ENCODE peak calls at places on chromosomes 6 and 20, in ten cellular contexts. Z, R, W, D, S, P, I, C, F and X are unnamed samples.

GRCh38 chr20:51195419-51195901 is 172.6 kb upstream of the KCNG1 start:
- DNase-seq in Z (no peak), R (no peak), W (no peak), D (no peak), S (no peak), P (no peak), I (no peak), C (no peak), F (no peak), X (no peak)

GRCh38 chr6:156900292-156900691 is 123.1 kb downstream of the ARID1B start:
- DNase-seq in Z (no peak), R (no peak), W (no peak), D (no peak), S (no peak), P (no peak), I (no peak), C (no peak), F (no peak), X (no peak)

GRCh38 chr20:58458342-58459057 is 56.7 kb downstream of the APCDD1L start:
- DNase-seq in Z (no peak), R (no peak), W (no peak), D (no peak), S (no peak), P (no peak), I (no peak), C (no peak), F (no peak), X (no peak)

GRCh38 chr6:87473419-87473903 is 687 bp downstream of the SLC35A1 start:
- DNase-seq in Z (peak), R (no peak), W (no peak), D (peak), S (peak), P (no peak), I (peak), C (no peak), F (no peak), X (peak)

GRCh38 chr20:33291830-33292355 is 8.9 kb downstream of the BPIFB1 start:
- DNase-seq in Z (no peak), R (peak), W (peak), D (peak), S (peak), P (peak), I (peak), C (peak), F (peak), X (peak)

GRCh38 chr6:119012521-119012920 is 65.9 kb downstream of the FAM184A start:
- DNase-seq in Z (no peak), R (no peak), W (no peak), D (no peak), S (no peak), P (no peak), I (no peak), C (no peak), F (no peak), X (no peak)

GRCh38 chr6:104638841-104639290 is 220.9 kb downstream of the HACE1 start:
- DNase-seq in Z (no peak), R (no peak), W (no peak), D (no peak), S (no peak), P (no peak), I (no peak), C (peak), F (no peak), X (no peak)

GRCh38 chr6:11140061-11140460 is 28.5 kb upstream of the ERVFRD-1 start:
- DNase-seq in Z (no peak), R (no peak), W (no peak), D (no peak), S (no peak), P (no peak), I (no peak), C (no peak), F (no peak), X (no peak)

GRCh38 chr6:35487653-35488516 is 9.0 kb downstream of the TEAD3 start:
- DNase-seq in Z (no peak), R (no peak), W (peak), D (no peak), S (no peak), P (no peak), I (no peak), C (no peak), F (no peak), X (no peak)

GRCh38 chr6:32847004-32847403 is 3.2 kb upstream of the PSMB8 start:
- DNase-seq in Z (no peak), R (no peak), W (no peak), D (no peak), S (no peak), P (no peak), I (no peak), C (no peak), F (no peak), X (no peak)

GRCh38 chr6:159633196-159633595 is 59.8 kb downstream of the SOD2 start:
- DNase-seq in Z (no peak), R (no peak), W (no peak), D (no peak), S (peak), P (no peak), I (peak), C (no peak), F (no peak), X (no peak)

GRCh38 chr6:111997863-111998191 is 56.1 kb upstream of the CCN6 start:
- DNase-seq in Z (no peak), R (no peak), W (no peak), D (no peak), S (no peak), P (no peak), I (no peak), C (peak), F (no peak), X (no peak)

GRCh38 chr20:4952229-4952628 is 49.1 kb downstream of the SLC23A2 start:
- DNase-seq in Z (no peak), R (no peak), W (no peak), D (no peak), S (no peak), P (no peak), I (no peak), C (no peak), F (no peak), X (no peak)

GRCh38 chr6:158010591-158011477 is 29.2 kb downstream of the SYNJ2 start:
- DNase-seq in Z (peak), R (no peak), W (no peak), D (no peak), S (no peak), P (no peak), I (no peak), C (peak), F (no peak), X (no peak)

GRCh38 chr6:4961322-4962168 is 42.3 kb downstream of the RPP40 start:
- DNase-seq in Z (no peak), R (no peak), W (no peak), D (no peak), S (no peak), P (no peak), I (no peak), C (no peak), F (no peak), X (no peak)

GRCh38 chr20:40325006-40325563 is 364.0 kb downstream of the MAFB start:
- DNase-seq in Z (no peak), R (no peak), W (no peak), D (no peak), S (no peak), P (no peak), I (no peak), C (no peak), F (no peak), X (no peak)

GRCh38 chr6:130132286-130132701 is 90.5 kb downstream of the SAMD3 start:
- DNase-seq in Z (no peak), R (no peak), W (no peak), D (no peak), S (no peak), P (no peak), I (peak), C (no peak), F (no peak), X (no peak)

GRCh38 chr20:25484224-25484846 is 76.9 kb downstream of the GINS1 start:
- DNase-seq in Z (no peak), R (no peak), W (no peak), D (no peak), S (no peak), P (no peak), I (no peak), C (no peak), F (no peak), X (no peak)

GRCh38 chr6:158999154-158999668 is 791 bp downstream of the RSPH3 start:
- DNase-seq in Z (no peak), R (no peak), W (no peak), D (no peak), S (no peak), P (no peak), I (peak), C (no peak), F (no peak), X (no peak)

GRCh38 chr6:46781478-46782378 is 11.5 kb upstream of the MEP1A start:
- DNase-seq in Z (no peak), R (no peak), W (peak), D (peak), S (peak), P (peak), I (peak), C (no peak), F (no peak), X (peak)

GRCh38 chr6:13013681-13014550 is 297.3 kb downstream of the PHACTR1 start:
- DNase-seq in Z (no peak), R (no peak), W (no peak), D (no peak), S (peak), P (no peak), I (no peak), C (peak), F (no peak), X (no peak)

GRCh38 chr20:60102665-60103210 is 144.5 kb downstream of the CDH26 start:
- DNase-seq in Z (no peak), R (no peak), W (no peak), D (no peak), S (no peak), P (no peak), I (no peak), C (no peak), F (no peak), X (no peak)

GRCh38 chr6:31738048-31738979 is 1.5 kb upstream of the MSH5 start:
- DNase-seq in Z (peak), R (peak), W (peak), D (no peak), S (peak), P (peak), I (peak), C (no peak), F (peak), X (peak)

GRCh38 chr20:63696628-63697356 is at the start of gene TNFRSF6B:
- DNase-seq in Z (no peak), R (no peak), W (no peak), D (no peak), S (no peak), P (no peak), I (peak), C (peak), F (no peak), X (no peak)

GRCh38 chr20:40754372-40754943 is 65.4 kb upstream of the MAFB start:
- DNase-seq in Z (no peak), R (no peak), W (no peak), D (no peak), S (no peak), P (no peak), I (no peak), C (peak), F (no peak), X (no peak)